ENCODE peak calls at places on chromosomes 2 and 18, in four cellular contexts. Q is activated effector memory CD4-positive, alpha-beta T cell treated with anti-CD3 and anti-CD28 coated beads, Interleukin-2, amount 50 U/mL, for 16 hours; L is adrenal gland; F is pancreas. N is an unnamed sample.

GRCh38 chr2:88002359-88002707 is 14.0 kb downstream of the RNU2-63P start:
- DNase-seq in L (no peak), F (no peak), Q (no peak), N (no peak)

GRCh38 chr2:40251146-40251545 is 200.7 kb downstream of the SLC8A1 start:
- DNase-seq in F (peak), L (no peak), Q (no peak), N (peak)

GRCh38 chr2:80007722-80008503 is 296.6 kb downstream of the LRRTM1 start:
- DNase-seq in L (no peak), Q (no peak), F (no peak), N (no peak)

GRCh38 chr2:239824051-239824694 is 201.0 kb downstream of the NDUFA10 start:
- DNase-seq in L (no peak), Q (peak), F (no peak), N (no peak)

GRCh38 chr2:124112966-124113365 is 87.9 kb downstream of the CNTNAP5 start:
- DNase-seq in L (no peak), F (no peak), Q (no peak), N (peak)

GRCh38 chr2:196336715-196337617 is 165.6 kb upstream of the STK17B start:
- DNase-seq in Q (peak), L (no peak), F (no peak), N (peak)

GRCh38 chr18:3005462-3005861 is 7.5 kb downstream of the LPIN2 start:
- DNase-seq in L (no peak), Q (no peak), F (no peak), N (no peak)

GRCh38 chr18:63410792-63411191 is 11.5 kb downstream of the VPS4B start:
- DNase-seq in F (no peak), Q (no peak), L (no peak), N (peak)

GRCh38 chr2:88857951-88858406 is 166.5 kb downstream of the RPIA start:
- DNase-seq in L (no peak), F (peak), Q (no peak), N (peak)

GRCh38 chr2:32502941-32503340 is 124.9 kb upstream of the TTC27 start:
- DNase-seq in Q (no peak), F (no peak), L (no peak), N (no peak)

GRCh38 chr2:238380785-238381184 is 45.9 kb upstream of the ASB1 start:
- DNase-seq in Q (no peak), F (no peak), L (no peak), N (peak)

GRCh38 chr18:23268641-23269040 is 133.4 kb downstream of the CABLES1 start:
- DNase-seq in L (no peak), Q (no peak), F (no peak), N (no peak)

GRCh38 chr2:239892480-239893235 is 132.5 kb downstream of the NDUFA10 start:
- DNase-seq in Q (peak), L (no peak), F (no peak), N (no peak)

GRCh38 chr2:196309646-196310045 is 138.3 kb upstream of the STK17B start:
- DNase-seq in Q (no peak), F (no peak), L (no peak), N (no peak)

GRCh38 chr2:234135750-234136221 is 85.3 kb downstream of the SPP2 start:
- DNase-seq in F (no peak), Q (peak), L (peak), N (peak)

GRCh38 chr2:64646007-64646880 is 7.5 kb downstream of the SERTAD2 start:
- DNase-seq in F (peak), L (peak), Q (peak), N (peak)

GRCh38 chr2:191677091-191677645 is 768 bp upstream of the NABP1 start:
- DNase-seq in F (peak), L (peak), Q (peak), N (peak)

GRCh38 chr2:11482473-11483031 is 16.6 kb upstream of the E2F6 start:
- DNase-seq in L (peak), F (no peak), Q (no peak), N (no peak)

GRCh38 chr2:145939949-145940348 is 1420.0 kb upstream of the ZEB2 start:
- DNase-seq in Q (no peak), L (no peak), F (no peak), N (no peak)

GRCh38 chr18:64851796-64852195 is 702.9 kb upstream of the LINC00305 start:
- DNase-seq in Q (no peak), L (no peak), F (no peak), N (peak)

GRCh38 chr2:195961873-195962272 is 106.8 kb downstream of the DNAH7 start:
- DNase-seq in F (no peak), Q (no peak), L (no peak), N (no peak)

GRCh38 chr18:78612801-78613200 is 366.8 kb upstream of the SALL3 start:
- DNase-seq in L (no peak), F (no peak), Q (no peak), N (no peak)

GRCh38 chr2:233814063-233814435 is 35.9 kb downstream of the MROH2A start:
- DNase-seq in L (no peak), Q (peak), F (no peak), N (no peak)

GRCh38 chr2:101223814-101224231 is 28.9 kb upstream of the CNOT11 start:
- DNase-seq in F (no peak), L (no peak), Q (peak), N (no peak)

GRCh38 chr2:26401739-26402541 is at the start of gene DRC1:
- DNase-seq in Q (no peak), F (peak), L (peak), N (peak)

GRCh38 chr2:181466661-181467576 is 9.7 kb downstream of the ITGA4 start:
- DNase-seq in Q (peak), F (peak), L (peak), N (peak)

GRCh38 chr2:134389331-134389835 is 135.5 kb downstream of the MGAT5 start:
- DNase-seq in Q (no peak), F (no peak), L (no peak), N (no peak)

GRCh38 chr2:177302552-177302951 is 38.0 kb upstream of the NFE2L2 start:
- DNase-seq in F (no peak), L (no peak), Q (no peak), N (no peak)

GRCh38 chr2:173955867-173956266 is 9.3 kb downstream of the SP3 start:
- DNase-seq in L (no peak), Q (no peak), F (no peak), N (no peak)

GRCh38 chr2:171670655-171671054 is 16.6 kb upstream of the DYNC1I2 start:
- DNase-seq in L (no peak), Q (no peak), F (no peak), N (no peak)